ENCODE peak calls at places on chromosomes 5 and 9, in six cellular contexts. C, S, L, P, V and R are unnamed samples.

GRCh38 chr9:89529243-89530030 is 31.5 kb upstream of the SEMA4D start:
- DNase-seq in V (no peak), P (no peak), S (no peak), L (no peak), C (no peak), R (no peak)

GRCh38 chr9:136399176-136400037 is 563 bp downstream of the SNAPC4 start:
- DNase-seq in P (no peak), L (peak), V (peak), S (no peak), C (no peak), R (peak)

GRCh38 chr5:53712327-53712726 is 151.9 kb downstream of the NDUFS4 start:
- DNase-seq in L (peak), V (no peak), S (no peak), C (no peak), P (no peak), R (no peak)

GRCh38 chr5:121251954-121252353 is 599.7 kb upstream of the FTMT start:
- DNase-seq in S (no peak), C (no peak), P (no peak), V (no peak), L (peak), R (no peak)

GRCh38 chr5:135126688-135127603 is 92.9 kb upstream of the PITX1 start:
- DNase-seq in L (no peak), S (no peak), P (peak), C (no peak), V (no peak), R (no peak)

GRCh38 chr5:55063220-55063863 is 39.1 kb upstream of the GZMA start:
- DNase-seq in S (no peak), P (no peak), C (no peak), V (no peak), L (peak), R (no peak)

GRCh38 chr9:98215821-98216220 is 23.4 kb upstream of the CORO2A start:
- DNase-seq in V (peak), L (no peak), S (no peak), C (no peak), P (no peak), R (no peak)

GRCh38 chr5:62593331-62593730 is 14.7 kb downstream of the LRRC70 start:
- DNase-seq in P (no peak), L (peak), V (no peak), C (no peak), S (no peak), R (no peak)

GRCh38 chr5:56337715-56338319 is 104.7 kb upstream of the ANKRD55 start:
- DNase-seq in C (no peak), S (no peak), P (no peak), V (no peak), L (no peak), R (no peak)

GRCh38 chr9:99134893-99135341 is 30.0 kb downstream of the TGFBR1 start:
- DNase-seq in P (peak), C (no peak), L (no peak), V (no peak), S (no peak), R (no peak)

GRCh38 chr5:75335952-75336624 is 932 bp upstream of the HMGCR start:
- DNase-seq in V (no peak), S (peak), P (peak), L (peak), C (no peak), R (no peak)

GRCh38 chr5:74194196-74194595 is 446.3 kb downstream of the ENC1 start:
- DNase-seq in P (no peak), V (no peak), L (no peak), C (no peak), S (no peak), R (no peak)

GRCh38 chr9:21056931-21057330 is 20.8 kb downstream of the IFNB1 start:
- DNase-seq in C (no peak), L (peak), V (no peak), P (peak), S (no peak), R (no peak)

GRCh38 chr9:120668399-120668798 is 45.9 kb downstream of the MEGF9 start:
- DNase-seq in L (no peak), C (no peak), S (no peak), V (no peak), P (no peak), R (no peak)

GRCh38 chr5:68406767-68407232 is 191.2 kb downstream of the PIK3R1 start:
- DNase-seq in S (no peak), C (no peak), V (peak), L (no peak), P (no peak), R (no peak)

GRCh38 chr9:112852741-112853505 is 37.8 kb downstream of the SLC46A2 start:
- DNase-seq in L (peak), P (no peak), V (no peak), C (no peak), S (peak), R (no peak)

GRCh38 chr5:162603399-162603798 is 535.8 kb downstream of the GABRG2 start:
- DNase-seq in C (no peak), L (no peak), P (no peak), S (no peak), V (no peak), R (no peak)

DNA sequence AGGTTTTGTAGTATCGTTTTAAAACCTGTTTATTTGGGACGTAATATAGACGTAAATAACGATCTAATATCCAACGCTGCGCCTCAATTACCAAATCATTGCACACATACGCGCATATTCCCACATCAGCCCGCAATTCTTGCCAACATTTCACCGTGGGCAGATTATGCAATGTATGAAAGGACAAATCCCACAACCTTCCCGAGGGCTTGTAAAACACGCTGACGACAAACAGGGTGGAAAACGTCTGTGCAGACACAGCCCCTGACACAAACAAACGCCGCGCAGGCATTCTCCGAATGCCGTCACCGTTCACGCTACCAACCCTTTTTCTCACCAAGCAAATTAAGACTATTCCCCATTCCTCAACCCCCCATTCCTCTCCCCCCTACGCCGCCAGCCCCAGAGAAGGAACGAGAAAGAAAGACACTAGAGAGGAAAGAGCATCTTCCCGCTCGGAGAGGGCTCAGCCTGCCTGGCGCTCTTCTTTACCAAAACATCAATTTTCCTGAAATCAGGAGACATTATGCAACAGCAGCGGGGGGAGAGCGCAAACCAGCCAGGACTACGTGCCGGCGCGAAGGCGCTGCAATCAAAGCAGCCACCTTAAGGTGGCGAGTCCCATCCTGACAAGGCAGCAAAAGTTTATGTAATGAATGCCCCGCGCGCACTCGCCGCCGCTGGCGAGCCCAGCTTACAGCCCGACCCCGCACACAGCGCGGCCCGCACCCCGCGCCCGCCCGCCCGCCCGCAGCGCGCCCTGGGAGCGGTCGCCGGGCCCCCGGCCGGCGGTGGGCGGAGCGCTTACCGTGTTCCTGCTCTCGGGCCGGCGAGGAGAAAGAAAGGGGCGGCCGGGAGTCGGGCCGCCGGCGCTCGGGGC is 560 bp downstream of the NFIL3 start:
- DNase-seq in P (no peak), L (peak), S (peak), V (peak), C (peak), R (peak)
- TF ChIP-seq CTCF in P (no peak), L (peak), S (no peak), V (peak), C (no peak), R (no peak)

DNA sequence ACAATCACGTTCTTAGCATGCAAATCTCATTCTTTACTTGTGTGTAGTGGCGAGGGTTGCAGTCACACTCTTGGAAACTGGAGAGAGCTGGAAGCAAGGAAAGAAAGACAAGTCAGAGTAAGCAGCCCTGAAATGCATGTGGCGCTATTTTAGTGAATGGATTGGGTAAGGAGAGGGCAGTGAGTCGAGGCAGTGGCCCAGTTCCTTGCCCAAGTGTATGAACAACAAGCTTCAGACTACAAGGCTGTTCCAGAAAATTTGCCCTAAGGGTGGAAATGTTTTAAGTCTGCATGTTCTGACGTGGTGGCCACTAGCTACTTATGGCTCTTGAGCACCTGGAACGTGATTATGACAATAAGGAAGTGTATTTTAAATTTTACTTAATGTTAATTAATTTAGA is 59.4 kb upstream of the PTPN3 start:
- DNase-seq in L (peak), P (no peak), V (no peak), S (no peak), C (no peak), R (no peak)
- TF ChIP-seq CTCF in L (no peak), P (no peak), V (no peak), S (no peak), C (no peak), R (no peak)

DNA sequence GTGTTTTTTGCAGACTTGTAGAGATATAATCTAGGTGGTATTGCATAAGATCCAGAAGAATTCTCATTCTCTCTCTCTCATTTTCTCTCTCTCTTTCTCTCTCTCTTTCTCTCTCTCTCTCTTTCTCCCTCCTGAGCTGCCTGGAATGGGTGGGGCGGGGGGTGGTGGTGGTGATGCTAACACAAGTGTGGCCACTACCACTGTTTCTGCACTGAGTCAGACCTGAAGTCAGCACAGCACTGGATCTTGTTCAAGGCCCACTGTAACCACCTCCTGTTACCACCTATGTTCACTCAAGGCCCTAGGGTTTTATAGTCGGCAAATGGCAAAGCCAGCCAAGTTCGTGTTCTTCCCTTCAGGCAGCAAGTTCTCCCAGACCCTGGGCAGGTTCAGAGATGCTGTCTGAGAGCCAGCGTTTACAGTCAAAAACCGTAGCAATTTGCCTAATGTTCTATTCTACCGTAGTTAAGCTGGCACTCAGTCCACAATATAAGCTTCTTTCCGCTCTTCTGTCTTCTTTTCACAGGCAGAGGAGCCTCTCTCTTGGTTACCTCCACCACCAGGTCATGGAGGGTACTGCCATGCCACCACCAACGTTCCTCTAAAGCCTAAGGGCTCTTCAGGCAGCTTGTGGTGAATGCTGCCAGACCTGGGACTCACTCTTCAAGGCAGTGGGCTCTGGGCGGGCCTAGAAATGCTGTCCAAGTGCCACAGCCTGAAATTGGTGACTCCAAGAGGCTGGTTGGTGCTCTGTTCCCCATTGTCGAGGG is 235.7 kb upstream of the PRR16 start:
- DNase-seq in V (no peak), C (no peak), S (no peak), L (peak), P (no peak), R (no peak)
- TF ChIP-seq CTCF in V (no peak), C (no peak), S (no peak), L (peak), P (no peak), R (no peak)

GRCh38 chr9:91773166-91773565 is 176.9 kb downstream of the ROR2 start:
- DNase-seq in S (no peak), V (no peak), C (no peak), L (no peak), P (no peak), R (no peak)

GRCh38 chr9:91770229-91770628 is 179.8 kb downstream of the ROR2 start:
- DNase-seq in C (no peak), S (no peak), L (peak), V (no peak), P (no peak), R (no peak)

GRCh38 chr9:91768977-91769916 is 180.8 kb downstream of the ROR2 start:
- DNase-seq in V (no peak), C (no peak), L (no peak), S (no peak), P (no peak), R (no peak)

GRCh38 chr9:91771864-91772263 is 178.2 kb downstream of the ROR2 start:
- DNase-seq in C (no peak), L (peak), V (no peak), P (no peak), S (no peak), R (no peak)

DNA sequence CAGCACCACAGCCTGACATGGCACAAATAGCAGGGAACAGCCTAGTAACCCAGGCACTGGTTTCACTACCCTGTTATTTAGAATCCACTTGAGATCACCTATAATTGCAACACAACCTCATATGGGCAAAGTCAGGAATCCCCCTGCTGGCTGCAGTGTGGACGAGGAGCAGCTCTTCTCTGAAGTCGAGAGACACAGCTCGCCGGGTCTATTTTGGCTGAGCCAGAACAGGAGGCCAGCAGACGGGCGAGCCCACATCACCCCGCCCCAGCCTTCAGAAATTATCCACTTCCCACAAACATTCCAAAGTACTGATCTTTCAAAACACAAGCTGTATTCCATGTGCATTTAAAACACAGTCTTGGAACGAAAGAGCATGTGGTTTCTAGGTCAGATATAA is 179.0 kb downstream of the ROR2 start:
- DNase-seq in P (no peak), S (no peak), L (peak), V (no peak), C (no peak), R (no peak)
- TF ChIP-seq CTCF in P (peak), S (no peak), L (peak), V (peak), C (no peak), R (no peak)

GRCh38 chr5:91652678-91653077 is 269.6 kb upstream of the ARRDC3 start:
- DNase-seq in C (no peak), P (no peak), S (no peak), L (no peak), V (no peak), R (no peak)
- TF ChIP-seq CTCF in C (no peak), P (no peak), S (no peak), L (no peak), V (no peak), R (no peak)